ENCODE peak calls at places on chromosomes 6 and 20, in eight cellular contexts. One of them, this sample, is unnamed.

GRCh38 chr6:53287336-53288225 is 61.2 kb downstream of the ELOVL5 start:
- DNase-seq in IMR-90: no peak
- DNase-seq in adrenal gland: no peak
- DNase-seq in prostate gland: no peak
- DNase-seq in esophagus squamous epithelium: no peak
- DNase-seq in body of pancreas: no peak
- DNase-seq in ovary: no peak
- DNase-seq in HepG2: no peak
- DNase-seq in this sample: no peak

GRCh38 chr20:37095108-37095608 is 639 bp downstream of the RBL1 start:
- DNase-seq in IMR-90: no peak
- DNase-seq in adrenal gland: no peak
- DNase-seq in prostate gland: no peak
- DNase-seq in esophagus squamous epithelium: no peak
- DNase-seq in body of pancreas: no peak
- DNase-seq in ovary: no peak
- DNase-seq in HepG2: peak
- DNase-seq in this sample: no peak

GRCh38 chr6:27854421-27854820 is 57.8 kb downstream of the OR2B2 start:
- DNase-seq in IMR-90: no peak
- DNase-seq in adrenal gland: no peak
- DNase-seq in prostate gland: no peak
- DNase-seq in esophagus squamous epithelium: no peak
- DNase-seq in body of pancreas: no peak
- DNase-seq in ovary: no peak
- DNase-seq in HepG2: no peak
- DNase-seq in this sample: no peak

GRCh38 chr20:59137532-59137931 is 26.1 kb upstream of the ZNF831 start:
- DNase-seq in IMR-90: no peak
- DNase-seq in adrenal gland: no peak
- DNase-seq in prostate gland: peak
- DNase-seq in esophagus squamous epithelium: no peak
- DNase-seq in body of pancreas: no peak
- DNase-seq in ovary: no peak
- DNase-seq in HepG2: no peak
- DNase-seq in this sample: no peak

GRCh38 chr6:6851059-6851658 is 256.6 kb upstream of the RREB1 start:
- DNase-seq in IMR-90: peak
- DNase-seq in adrenal gland: peak
- DNase-seq in prostate gland: peak
- DNase-seq in esophagus squamous epithelium: no peak
- DNase-seq in body of pancreas: peak
- DNase-seq in ovary: peak
- DNase-seq in HepG2: peak
- DNase-seq in this sample: peak

GRCh38 chr20:52975024-52975732 is 3.0 kb downstream of the TSHZ2 start:
- DNase-seq in IMR-90: no peak
- DNase-seq in adrenal gland: peak
- DNase-seq in prostate gland: no peak
- DNase-seq in esophagus squamous epithelium: no peak
- DNase-seq in body of pancreas: no peak
- DNase-seq in ovary: peak
- DNase-seq in HepG2: no peak
- DNase-seq in this sample: peak

GRCh38 chr6:148193063-148193680 is 149.5 kb upstream of the SASH1 start:
- DNase-seq in IMR-90: no peak
- DNase-seq in adrenal gland: no peak
- DNase-seq in prostate gland: peak
- DNase-seq in esophagus squamous epithelium: no peak
- DNase-seq in body of pancreas: no peak
- DNase-seq in ovary: no peak
- DNase-seq in HepG2: no peak
- DNase-seq in this sample: peak

GRCh38 chr6:88916615-88917198 is 46.7 kb downstream of the RNGTT start:
- DNase-seq in IMR-90: no peak
- DNase-seq in adrenal gland: no peak
- DNase-seq in prostate gland: no peak
- DNase-seq in esophagus squamous epithelium: no peak
- DNase-seq in body of pancreas: no peak
- DNase-seq in ovary: no peak
- DNase-seq in HepG2: no peak
- DNase-seq in this sample: no peak

GRCh38 chr6:34161857-34162515 is 16.1 kb upstream of the GRM4 start:
- DNase-seq in IMR-90: no peak
- DNase-seq in adrenal gland: no peak
- DNase-seq in prostate gland: no peak
- DNase-seq in esophagus squamous epithelium: no peak
- DNase-seq in body of pancreas: no peak
- DNase-seq in ovary: no peak
- DNase-seq in HepG2: no peak
- DNase-seq in this sample: no peak

GRCh38 chr6:105780146-105780860 is 305.8 kb upstream of the PRDM1 start:
- DNase-seq in IMR-90: peak
- DNase-seq in adrenal gland: no peak
- DNase-seq in prostate gland: no peak
- DNase-seq in esophagus squamous epithelium: no peak
- DNase-seq in body of pancreas: no peak
- DNase-seq in ovary: no peak
- DNase-seq in HepG2: no peak
- DNase-seq in this sample: no peak

GRCh38 chr6:156953478-156954146 is 176.4 kb downstream of the ARID1B start:
- DNase-seq in IMR-90: peak
- DNase-seq in adrenal gland: peak
- DNase-seq in prostate gland: no peak
- DNase-seq in esophagus squamous epithelium: no peak
- DNase-seq in body of pancreas: peak
- DNase-seq in ovary: peak
- DNase-seq in HepG2: peak
- DNase-seq in this sample: no peak

GRCh38 chr20:37336369-37337207 is 9.4 kb upstream of the SRC start:
- DNase-seq in IMR-90: peak
- DNase-seq in adrenal gland: peak
- DNase-seq in prostate gland: no peak
- DNase-seq in esophagus squamous epithelium: no peak
- DNase-seq in body of pancreas: peak
- DNase-seq in ovary: peak
- DNase-seq in HepG2: no peak
- DNase-seq in this sample: no peak

GRCh38 chr20:17854307-17854903 is 114.2 kb downstream of the SNX5 start:
- DNase-seq in IMR-90: peak
- DNase-seq in adrenal gland: peak
- DNase-seq in prostate gland: peak
- DNase-seq in esophagus squamous epithelium: no peak
- DNase-seq in body of pancreas: peak
- DNase-seq in ovary: peak
- DNase-seq in HepG2: peak
- DNase-seq in this sample: peak

GRCh38 chr6:33772114-33772830 is 16.7 kb downstream of the LEMD2 start:
- DNase-seq in IMR-90: peak
- DNase-seq in adrenal gland: no peak
- DNase-seq in prostate gland: no peak
- DNase-seq in esophagus squamous epithelium: no peak
- DNase-seq in body of pancreas: no peak
- DNase-seq in ovary: peak
- DNase-seq in HepG2: no peak
- DNase-seq in this sample: no peak

GRCh38 chr6:128208078-128208477 is 307.2 kb upstream of the THEMIS start:
- DNase-seq in IMR-90: peak
- DNase-seq in adrenal gland: no peak
- DNase-seq in prostate gland: no peak
- DNase-seq in esophagus squamous epithelium: no peak
- DNase-seq in body of pancreas: no peak
- DNase-seq in ovary: no peak
- DNase-seq in HepG2: peak
- DNase-seq in this sample: no peak

GRCh38 chr20:57908226-57908625 is 198.4 kb upstream of the PMEPA1 start:
- DNase-seq in IMR-90: no peak
- DNase-seq in adrenal gland: no peak
- DNase-seq in prostate gland: no peak
- DNase-seq in esophagus squamous epithelium: no peak
- DNase-seq in body of pancreas: no peak
- DNase-seq in ovary: no peak
- DNase-seq in HepG2: no peak
- DNase-seq in this sample: no peak

GRCh38 chr20:61896058-61896961 is 169.4 kb downstream of the TAF4 start:
- DNase-seq in IMR-90: peak
- DNase-seq in adrenal gland: no peak
- DNase-seq in prostate gland: no peak
- DNase-seq in esophagus squamous epithelium: no peak
- DNase-seq in body of pancreas: peak
- DNase-seq in ovary: peak
- DNase-seq in HepG2: peak
- DNase-seq in this sample: peak

GRCh38 chr20:48741669-48742068 is 86.1 kb downstream of the PREX1 start:
- DNase-seq in IMR-90: no peak
- DNase-seq in adrenal gland: no peak
- DNase-seq in prostate gland: no peak
- DNase-seq in esophagus squamous epithelium: no peak
- DNase-seq in body of pancreas: no peak
- DNase-seq in ovary: no peak
- DNase-seq in HepG2: no peak
- DNase-seq in this sample: no peak

GRCh38 chr6:135331002-135331401 is 149.9 kb downstream of the MYB start:
- DNase-seq in IMR-90: peak
- DNase-seq in adrenal gland: no peak
- DNase-seq in prostate gland: no peak
- DNase-seq in esophagus squamous epithelium: no peak
- DNase-seq in body of pancreas: no peak
- DNase-seq in ovary: no peak
- DNase-seq in HepG2: no peak
- DNase-seq in this sample: no peak
- H3K27ac ChIP-seq in IMR-90: no peak
- H3K27ac ChIP-seq in adrenal gland: no peak
- H3K27ac ChIP-seq in prostate gland: no peak
- H3K27ac ChIP-seq in esophagus squamous epithelium: no peak
- H3K27ac ChIP-seq in body of pancreas: no peak
- H3K27ac ChIP-seq in ovary: no peak
- H3K27ac ChIP-seq in HepG2: no peak
- H3K27ac ChIP-seq in this sample: no peak

GRCh38 chr20:23920408-23920780 is 40.8 kb upstream of the CST5 start:
- DNase-seq in IMR-90: no peak
- DNase-seq in adrenal gland: no peak
- DNase-seq in prostate gland: no peak
- DNase-seq in esophagus squamous epithelium: no peak
- DNase-seq in body of pancreas: no peak
- DNase-seq in ovary: no peak
- DNase-seq in HepG2: no peak
- DNase-seq in this sample: no peak
- TF ChIP-seq POLR2A in IMR-90: no peak
- TF ChIP-seq POLR2A in adrenal gland: no peak
- TF ChIP-seq POLR2A in prostate gland: no peak
- TF ChIP-seq POLR2A in esophagus squamous epithelium: no peak
- TF ChIP-seq POLR2A in body of pancreas: no peak
- TF ChIP-seq POLR2A in ovary: no peak
- TF ChIP-seq POLR2A in HepG2: no peak
- TF ChIP-seq POLR2A in this sample: no peak

GRCh38 chr6:16335176-16335575 is 96.8 kb downstream of the GMPR start:
- DNase-seq in IMR-90: no peak
- DNase-seq in adrenal gland: no peak
- DNase-seq in prostate gland: no peak
- DNase-seq in esophagus squamous epithelium: no peak
- DNase-seq in body of pancreas: no peak
- DNase-seq in ovary: no peak
- DNase-seq in HepG2: no peak
- DNase-seq in this sample: no peak

GRCh38 chr6:16332175-16332542 is 93.8 kb downstream of the GMPR start:
- DNase-seq in IMR-90: peak
- DNase-seq in adrenal gland: peak
- DNase-seq in prostate gland: peak
- DNase-seq in esophagus squamous epithelium: peak
- DNase-seq in body of pancreas: peak
- DNase-seq in ovary: peak
- DNase-seq in HepG2: peak
- DNase-seq in this sample: peak

GRCh38 chr6:16333580-16333979 is 95.2 kb downstream of the GMPR start:
- DNase-seq in IMR-90: peak
- DNase-seq in adrenal gland: peak
- DNase-seq in prostate gland: no peak
- DNase-seq in esophagus squamous epithelium: no peak
- DNase-seq in body of pancreas: no peak
- DNase-seq in ovary: no peak
- DNase-seq in HepG2: no peak
- DNase-seq in this sample: no peak

GRCh38 chr6:16336056-16336810 is 97.8 kb downstream of the GMPR start:
- DNase-seq in IMR-90: no peak
- DNase-seq in adrenal gland: no peak
- DNase-seq in prostate gland: peak
- DNase-seq in esophagus squamous epithelium: no peak
- DNase-seq in body of pancreas: no peak
- DNase-seq in ovary: no peak
- DNase-seq in HepG2: no peak
- DNase-seq in this sample: no peak

GRCh38 chr6:16334671-16335070 is 96.3 kb downstream of the GMPR start:
- DNase-seq in IMR-90: peak
- DNase-seq in adrenal gland: peak
- DNase-seq in prostate gland: peak
- DNase-seq in esophagus squamous epithelium: no peak
- DNase-seq in body of pancreas: peak
- DNase-seq in ovary: peak
- DNase-seq in HepG2: no peak
- DNase-seq in this sample: no peak
- H3K27ac ChIP-seq in IMR-90: peak
- H3K27ac ChIP-seq in adrenal gland: peak
- H3K27ac ChIP-seq in prostate gland: no peak
- H3K27ac ChIP-seq in esophagus squamous epithelium: peak
- H3K27ac ChIP-seq in body of pancreas: no peak
- H3K27ac ChIP-seq in ovary: no peak
- H3K27ac ChIP-seq in HepG2: no peak
- H3K27ac ChIP-seq in this sample: peak

DNA sequence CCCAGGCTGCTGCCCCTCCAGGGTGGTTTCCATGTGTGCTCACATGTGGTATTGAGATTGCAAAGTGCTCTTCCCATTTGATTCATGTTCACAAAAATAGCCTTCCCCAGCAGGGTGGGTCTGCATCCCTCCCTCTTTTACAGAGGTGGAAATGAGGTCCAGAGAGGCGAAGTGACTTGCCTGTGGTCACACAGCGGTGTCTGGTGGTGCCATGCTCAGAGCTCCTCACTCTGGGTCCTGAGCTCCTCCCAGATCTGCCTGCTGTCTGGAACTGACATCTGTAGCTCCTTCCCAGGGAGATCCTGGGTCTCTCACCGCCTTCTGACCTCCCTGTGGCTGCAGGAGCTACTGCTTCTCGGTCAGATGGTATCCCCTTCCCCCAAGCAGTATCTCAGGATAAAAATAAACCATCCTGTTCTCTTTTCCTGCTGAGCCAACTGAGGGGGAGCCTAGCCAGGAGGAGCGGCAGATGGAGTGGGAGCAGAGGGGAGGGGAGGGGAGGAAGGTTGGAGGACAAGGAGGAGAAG is 11.9 kb downstream of the CD40 start:
- DNase-seq in IMR-90: no peak
- DNase-seq in adrenal gland: no peak
- DNase-seq in prostate gland: no peak
- DNase-seq in esophagus squamous epithelium: no peak
- DNase-seq in body of pancreas: no peak
- DNase-seq in ovary: no peak
- DNase-seq in HepG2: no peak
- DNase-seq in this sample: no peak
- TF ChIP-seq POLR2A in IMR-90: no peak
- TF ChIP-seq POLR2A in adrenal gland: no peak
- TF ChIP-seq POLR2A in prostate gland: no peak
- TF ChIP-seq POLR2A in esophagus squamous epithelium: no peak
- TF ChIP-seq POLR2A in body of pancreas: no peak
- TF ChIP-seq POLR2A in ovary: no peak
- TF ChIP-seq POLR2A in HepG2: no peak
- TF ChIP-seq POLR2A in this sample: no peak

GRCh38 chr20:10985536-10985935 is 311.7 kb upstream of the JAG1 start:
- DNase-seq in IMR-90: peak
- DNase-seq in adrenal gland: no peak
- DNase-seq in prostate gland: no peak
- DNase-seq in esophagus squamous epithelium: no peak
- DNase-seq in body of pancreas: no peak
- DNase-seq in ovary: no peak
- DNase-seq in HepG2: no peak
- DNase-seq in this sample: no peak
- H3K27ac ChIP-seq in IMR-90: no peak
- H3K27ac ChIP-seq in adrenal gland: no peak
- H3K27ac ChIP-seq in prostate gland: peak
- H3K27ac ChIP-seq in esophagus squamous epithelium: peak
- H3K27ac ChIP-seq in body of pancreas: peak
- H3K27ac ChIP-seq in ovary: no peak
- H3K27ac ChIP-seq in HepG2: no peak
- H3K27ac ChIP-seq in this sample: no peak

This sample was measured in stomach.